ENCODE peak calls at places on chromosomes 16 and 17, in ten cellular contexts. One of them, this sample, is unnamed.

GRCh38 chr16:83887088-83887487 is 11.8 kb upstream of the MLYCD start:
- DNase-seq in cardiac muscle cell: no peak
- DNase-seq in heart left ventricle: no peak
- DNase-seq in mammary epithelial cell: peak
- DNase-seq in upper lobe of right lung: no peak
- DNase-seq in neural progenitor cell: peak
- DNase-seq in HepG2: no peak
- DNase-seq in tibial artery: no peak
- DNase-seq in tibial nerve: no peak
- DNase-seq in heart right ventricle: no peak
- DNase-seq in this sample: no peak

GRCh38 chr17:82121660-82122629 is 23.9 kb upstream of the FASN start:
- DNase-seq in heart left ventricle: no peak
- DNase-seq in mammary epithelial cell: no peak
- DNase-seq in cardiac muscle cell: no peak
- DNase-seq in tibial artery: no peak
- DNase-seq in neural progenitor cell: no peak
- DNase-seq in heart right ventricle: no peak
- DNase-seq in upper lobe of right lung: no peak
- DNase-seq in HepG2: no peak
- DNase-seq in tibial nerve: no peak
- DNase-seq in this sample: no peak

GRCh38 chr16:27374231-27374793 is 27.7 kb upstream of the IL21R start:
- DNase-seq in upper lobe of right lung: no peak
- DNase-seq in heart left ventricle: no peak
- DNase-seq in neural progenitor cell: no peak
- DNase-seq in HepG2: no peak
- DNase-seq in cardiac muscle cell: no peak
- DNase-seq in heart right ventricle: no peak
- DNase-seq in tibial nerve: no peak
- DNase-seq in tibial artery: no peak
- DNase-seq in mammary epithelial cell: no peak
- DNase-seq in this sample: no peak

GRCh38 chr16:3997231-3997841 is 116.8 kb upstream of the CREBBP start:
- DNase-seq in tibial nerve: no peak
- DNase-seq in neural progenitor cell: peak
- DNase-seq in heart right ventricle: no peak
- DNase-seq in mammary epithelial cell: no peak
- DNase-seq in HepG2: no peak
- DNase-seq in cardiac muscle cell: no peak
- DNase-seq in upper lobe of right lung: no peak
- DNase-seq in heart left ventricle: no peak
- DNase-seq in tibial artery: no peak
- DNase-seq in this sample: no peak

GRCh38 chr16:22132801-22133200 is 29.5 kb upstream of the SDR42E2 start:
- DNase-seq in tibial nerve: no peak
- DNase-seq in heart right ventricle: no peak
- DNase-seq in mammary epithelial cell: no peak
- DNase-seq in heart left ventricle: no peak
- DNase-seq in tibial artery: no peak
- DNase-seq in HepG2: no peak
- DNase-seq in cardiac muscle cell: no peak
- DNase-seq in neural progenitor cell: no peak
- DNase-seq in upper lobe of right lung: no peak
- DNase-seq in this sample: no peak

GRCh38 chr17:28865946-28866752 is 11.3 kb downstream of the ERAL1 start:
- DNase-seq in upper lobe of right lung: no peak
- DNase-seq in tibial artery: no peak
- DNase-seq in tibial nerve: no peak
- DNase-seq in cardiac muscle cell: no peak
- DNase-seq in mammary epithelial cell: no peak
- DNase-seq in heart right ventricle: no peak
- DNase-seq in heart left ventricle: no peak
- DNase-seq in neural progenitor cell: no peak
- DNase-seq in HepG2: no peak
- DNase-seq in this sample: no peak

GRCh38 chr17:55664287-55664686 is 58.4 kb downstream of the TMEM100 start:
- DNase-seq in tibial artery: no peak
- DNase-seq in upper lobe of right lung: no peak
- DNase-seq in heart left ventricle: no peak
- DNase-seq in cardiac muscle cell: no peak
- DNase-seq in heart right ventricle: no peak
- DNase-seq in HepG2: no peak
- DNase-seq in mammary epithelial cell: no peak
- DNase-seq in neural progenitor cell: no peak
- DNase-seq in tibial nerve: no peak
- DNase-seq in this sample: no peak

GRCh38 chr17:77399319-77399959 is 258.7 kb downstream of the SEC14L1 start:
- DNase-seq in tibial nerve: no peak
- DNase-seq in heart left ventricle: no peak
- DNase-seq in cardiac muscle cell: no peak
- DNase-seq in neural progenitor cell: no peak
- DNase-seq in tibial artery: no peak
- DNase-seq in upper lobe of right lung: no peak
- DNase-seq in mammary epithelial cell: no peak
- DNase-seq in heart right ventricle: no peak
- DNase-seq in HepG2: no peak
- DNase-seq in this sample: no peak

GRCh38 chr17:37592291-37592690 is 16.9 kb downstream of the SYNRG start:
- DNase-seq in tibial artery: no peak
- DNase-seq in mammary epithelial cell: no peak
- DNase-seq in neural progenitor cell: no peak
- DNase-seq in heart left ventricle: no peak
- DNase-seq in cardiac muscle cell: no peak
- DNase-seq in HepG2: no peak
- DNase-seq in tibial nerve: no peak
- DNase-seq in heart right ventricle: no peak
- DNase-seq in upper lobe of right lung: no peak
- DNase-seq in this sample: no peak

GRCh38 chr17:67574658-67575293 is 143.0 kb upstream of the NOL11 start:
- DNase-seq in mammary epithelial cell: no peak
- DNase-seq in heart left ventricle: no peak
- DNase-seq in upper lobe of right lung: no peak
- DNase-seq in HepG2: no peak
- DNase-seq in tibial nerve: no peak
- DNase-seq in cardiac muscle cell: no peak
- DNase-seq in neural progenitor cell: no peak
- DNase-seq in heart right ventricle: no peak
- DNase-seq in tibial artery: no peak
- DNase-seq in this sample: no peak

GRCh38 chr17:2137342-2138098 is 82.6 kb downstream of the HIC1 start:
- DNase-seq in HepG2: no peak
- DNase-seq in tibial artery: no peak
- DNase-seq in neural progenitor cell: peak
- DNase-seq in upper lobe of right lung: no peak
- DNase-seq in heart left ventricle: no peak
- DNase-seq in heart right ventricle: no peak
- DNase-seq in cardiac muscle cell: no peak
- DNase-seq in tibial nerve: no peak
- DNase-seq in mammary epithelial cell: no peak
- DNase-seq in this sample: no peak

GRCh38 chr17:11369570-11369969 is 128.6 kb downstream of the SHISA6 start:
- DNase-seq in mammary epithelial cell: no peak
- DNase-seq in tibial artery: no peak
- DNase-seq in upper lobe of right lung: no peak
- DNase-seq in neural progenitor cell: no peak
- DNase-seq in HepG2: no peak
- DNase-seq in heart left ventricle: no peak
- DNase-seq in tibial nerve: no peak
- DNase-seq in cardiac muscle cell: no peak
- DNase-seq in heart right ventricle: no peak
- DNase-seq in this sample: no peak

GRCh38 chr17:74356640-74357465 is 4.8 kb downstream of the BTBD17 start:
- DNase-seq in mammary epithelial cell: no peak
- DNase-seq in cardiac muscle cell: peak
- DNase-seq in heart left ventricle: no peak
- DNase-seq in HepG2: no peak
- DNase-seq in upper lobe of right lung: no peak
- DNase-seq in tibial nerve: no peak
- DNase-seq in heart right ventricle: no peak
- DNase-seq in neural progenitor cell: no peak
- DNase-seq in tibial artery: no peak
- DNase-seq in this sample: no peak
- H3K4me3 ChIP-seq in mammary epithelial cell: no peak
- H3K4me3 ChIP-seq in cardiac muscle cell: peak
- H3K4me3 ChIP-seq in heart left ventricle: peak
- H3K4me3 ChIP-seq in HepG2: no peak
- H3K4me3 ChIP-seq in upper lobe of right lung: no peak
- H3K4me3 ChIP-seq in tibial nerve: peak
- H3K4me3 ChIP-seq in heart right ventricle: peak
- H3K4me3 ChIP-seq in neural progenitor cell: no peak
- H3K4me3 ChIP-seq in tibial artery: no peak
- H3K4me3 ChIP-seq in this sample: peak

DNA sequence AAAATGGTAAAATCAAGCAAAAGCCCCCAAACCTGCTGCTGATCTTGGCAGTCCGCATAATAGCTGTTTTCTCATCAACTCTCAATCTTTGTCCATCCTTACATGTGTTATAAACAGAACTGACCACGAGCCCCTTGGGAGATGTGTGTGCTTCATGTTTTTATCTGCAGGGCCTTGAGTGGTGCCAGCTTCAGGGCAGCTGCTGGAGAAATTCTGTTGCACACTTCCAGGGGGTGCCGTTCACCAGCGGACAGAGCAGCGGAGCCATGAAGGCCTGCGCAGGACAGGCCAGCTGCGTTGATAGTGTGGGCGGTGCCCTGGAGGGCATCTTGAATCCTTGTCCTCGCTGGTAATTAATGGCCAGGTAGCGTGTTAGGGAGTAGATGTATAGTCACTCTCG is 20.1 kb downstream of the MPRIP start:
- DNase-seq in tibial nerve: no peak
- DNase-seq in upper lobe of right lung: peak
- DNase-seq in HepG2: no peak
- DNase-seq in mammary epithelial cell: no peak
- DNase-seq in heart right ventricle: no peak
- DNase-seq in cardiac muscle cell: no peak
- DNase-seq in neural progenitor cell: no peak
- DNase-seq in heart left ventricle: peak
- DNase-seq in tibial artery: peak
- DNase-seq in this sample: no peak
- H3K27ac ChIP-seq in tibial nerve: peak
- H3K27ac ChIP-seq in upper lobe of right lung: no peak
- H3K27ac ChIP-seq in HepG2: no peak
- H3K27ac ChIP-seq in mammary epithelial cell: no peak
- H3K27ac ChIP-seq in heart right ventricle: no peak
- H3K27ac ChIP-seq in cardiac muscle cell: no peak
- H3K27ac ChIP-seq in neural progenitor cell: no peak
- H3K27ac ChIP-seq in heart left ventricle: no peak
- H3K27ac ChIP-seq in tibial artery: peak
- H3K27ac ChIP-seq in this sample: peak

DNA sequence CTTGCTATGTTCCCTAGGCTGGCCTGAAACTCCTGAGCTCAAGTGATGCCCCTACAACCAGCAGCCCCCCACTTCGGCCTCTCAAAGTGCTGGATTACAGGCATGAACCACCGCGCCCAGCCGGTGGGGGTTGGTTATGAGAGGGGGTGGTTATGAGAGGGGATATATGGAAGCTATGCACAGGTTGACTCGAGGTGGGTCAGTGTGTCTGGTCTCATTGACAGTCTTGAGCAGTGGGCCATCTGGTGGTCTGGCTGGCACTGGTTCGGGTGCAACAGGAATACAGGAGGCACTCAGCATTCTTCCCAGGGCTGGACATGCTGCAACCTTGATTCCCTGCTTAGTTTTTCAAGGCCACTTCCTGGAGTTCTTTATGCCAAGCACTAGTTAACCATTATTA is 5.6 kb upstream of the STX1B start:
- DNase-seq in mammary epithelial cell: no peak
- DNase-seq in heart left ventricle: no peak
- DNase-seq in upper lobe of right lung: no peak
- DNase-seq in HepG2: peak
- DNase-seq in neural progenitor cell: no peak
- DNase-seq in cardiac muscle cell: no peak
- DNase-seq in heart right ventricle: no peak
- DNase-seq in tibial artery: no peak
- DNase-seq in tibial nerve: no peak
- DNase-seq in this sample: no peak
- TF ChIP-seq CTCF in mammary epithelial cell: no peak
- TF ChIP-seq CTCF in heart left ventricle: no peak
- TF ChIP-seq CTCF in upper lobe of right lung: no peak
- TF ChIP-seq CTCF in HepG2: peak
- TF ChIP-seq CTCF in neural progenitor cell: peak
- TF ChIP-seq CTCF in cardiac muscle cell: no peak
- TF ChIP-seq CTCF in heart right ventricle: no peak
- TF ChIP-seq CTCF in tibial artery: no peak
- TF ChIP-seq CTCF in tibial nerve: no peak
- TF ChIP-seq CTCF in this sample: no peak

DNA sequence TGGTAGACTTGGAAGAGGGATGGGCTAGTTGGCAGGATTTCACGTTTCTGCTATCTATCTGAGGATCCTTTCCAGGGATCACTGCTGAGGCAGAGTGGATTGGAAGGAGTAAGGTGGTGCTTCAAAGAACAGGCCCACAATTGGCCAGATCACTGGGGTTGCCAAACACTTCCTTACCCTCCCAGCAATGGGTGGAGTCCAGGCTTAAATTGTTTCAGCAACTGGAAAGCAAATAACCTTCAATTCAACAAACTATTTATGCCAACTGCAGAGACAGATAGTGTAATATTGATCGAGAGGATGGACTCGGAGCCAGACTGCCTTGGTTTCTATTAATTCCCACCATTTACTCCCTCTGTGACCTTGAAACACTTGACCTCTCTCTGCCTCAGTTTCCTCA is 2.1 kb downstream of the ARRB2 start:
- DNase-seq in tibial artery: no peak
- DNase-seq in mammary epithelial cell: no peak
- DNase-seq in neural progenitor cell: no peak
- DNase-seq in tibial nerve: no peak
- DNase-seq in heart left ventricle: no peak
- DNase-seq in HepG2: no peak
- DNase-seq in cardiac muscle cell: no peak
- DNase-seq in upper lobe of right lung: no peak
- DNase-seq in heart right ventricle: no peak
- DNase-seq in this sample: no peak
- H3K4me3 ChIP-seq in tibial artery: no peak
- H3K4me3 ChIP-seq in mammary epithelial cell: no peak
- H3K4me3 ChIP-seq in neural progenitor cell: no peak
- H3K4me3 ChIP-seq in tibial nerve: peak
- H3K4me3 ChIP-seq in heart left ventricle: peak
- H3K4me3 ChIP-seq in HepG2: no peak
- H3K4me3 ChIP-seq in cardiac muscle cell: no peak
- H3K4me3 ChIP-seq in upper lobe of right lung: peak
- H3K4me3 ChIP-seq in heart right ventricle: no peak
- H3K4me3 ChIP-seq in this sample: peak

This sample was measured in coronary artery.